ENCODE peak calls at places on chromosomes 12 and 14, in ten cellular contexts. One of them, this sample, is unnamed.

GRCh38 chr12:45726594-45727300 is 2.8 kb upstream of the ARID2 start:
- DNase-seq in heart left ventricle: peak
- DNase-seq in BE2C: peak
- DNase-seq in fibroblast of pulmonary artery: peak
- DNase-seq in fibroblast of the aortic adventitia: peak
- DNase-seq in cardiac fibroblast: peak
- DNase-seq in thoracic aorta: no peak
- DNase-seq in AG04450: no peak
- DNase-seq in IMR-90: peak
- DNase-seq in tibial artery: peak
- DNase-seq in this sample: no peak

GRCh38 chr14:74472590-74472989 is 20.5 kb downstream of the NPC2 start:
- DNase-seq in fibroblast of the aortic adventitia: no peak
- DNase-seq in cardiac fibroblast: no peak
- DNase-seq in fibroblast of pulmonary artery: no peak
- DNase-seq in thoracic aorta: no peak
- DNase-seq in AG04450: no peak
- DNase-seq in BE2C: no peak
- DNase-seq in IMR-90: no peak
- DNase-seq in heart left ventricle: no peak
- DNase-seq in tibial artery: no peak
- DNase-seq in this sample: no peak

GRCh38 chr12:34398366-34398705 is 376.0 kb downstream of the ALG10 start:
- DNase-seq in tibial artery: peak
- DNase-seq in IMR-90: no peak
- DNase-seq in BE2C: peak
- DNase-seq in fibroblast of pulmonary artery: no peak
- DNase-seq in AG04450: no peak
- DNase-seq in cardiac fibroblast: no peak
- DNase-seq in fibroblast of the aortic adventitia: no peak
- DNase-seq in heart left ventricle: no peak
- DNase-seq in thoracic aorta: no peak
- DNase-seq in this sample: no peak

GRCh38 chr14:65774041-65774440 is 361.5 kb downstream of the FUT8 start:
- DNase-seq in fibroblast of pulmonary artery: no peak
- DNase-seq in AG04450: no peak
- DNase-seq in IMR-90: no peak
- DNase-seq in thoracic aorta: no peak
- DNase-seq in tibial artery: no peak
- DNase-seq in heart left ventricle: no peak
- DNase-seq in BE2C: no peak
- DNase-seq in fibroblast of the aortic adventitia: no peak
- DNase-seq in cardiac fibroblast: no peak
- DNase-seq in this sample: no peak

GRCh38 chr14:22319526-22320352 is 269.3 kb downstream of the DAD1 start:
- DNase-seq in heart left ventricle: peak
- DNase-seq in thoracic aorta: peak
- DNase-seq in tibial artery: peak
- DNase-seq in AG04450: no peak
- DNase-seq in cardiac fibroblast: peak
- DNase-seq in IMR-90: peak
- DNase-seq in fibroblast of pulmonary artery: peak
- DNase-seq in fibroblast of the aortic adventitia: peak
- DNase-seq in BE2C: peak
- DNase-seq in this sample: peak

GRCh38 chr14:67886221-67886620 is 66.6 kb downstream of the RAD51B start:
- DNase-seq in BE2C: no peak
- DNase-seq in fibroblast of the aortic adventitia: no peak
- DNase-seq in cardiac fibroblast: no peak
- DNase-seq in IMR-90: no peak
- DNase-seq in heart left ventricle: no peak
- DNase-seq in fibroblast of pulmonary artery: no peak
- DNase-seq in tibial artery: no peak
- DNase-seq in thoracic aorta: no peak
- DNase-seq in AG04450: no peak
- DNase-seq in this sample: no peak

GRCh38 chr12:112256780-112257179 is 125.5 kb downstream of the HECTD4 start:
- DNase-seq in cardiac fibroblast: no peak
- DNase-seq in BE2C: no peak
- DNase-seq in heart left ventricle: no peak
- DNase-seq in fibroblast of the aortic adventitia: no peak
- DNase-seq in thoracic aorta: no peak
- DNase-seq in AG04450: no peak
- DNase-seq in tibial artery: no peak
- DNase-seq in fibroblast of pulmonary artery: no peak
- DNase-seq in IMR-90: no peak
- DNase-seq in this sample: no peak

GRCh38 chr12:53816360-53817020 is 64.7 kb upstream of the CISTR start:
- DNase-seq in AG04450: no peak
- DNase-seq in heart left ventricle: no peak
- DNase-seq in IMR-90: no peak
- DNase-seq in tibial artery: no peak
- DNase-seq in cardiac fibroblast: no peak
- DNase-seq in thoracic aorta: no peak
- DNase-seq in fibroblast of pulmonary artery: no peak
- DNase-seq in BE2C: no peak
- DNase-seq in fibroblast of the aortic adventitia: no peak
- DNase-seq in this sample: no peak

GRCh38 chr14:69657961-69658360 is 46.6 kb downstream of the SUSD6 start:
- DNase-seq in AG04450: no peak
- DNase-seq in BE2C: no peak
- DNase-seq in heart left ventricle: no peak
- DNase-seq in IMR-90: peak
- DNase-seq in fibroblast of pulmonary artery: peak
- DNase-seq in cardiac fibroblast: peak
- DNase-seq in tibial artery: no peak
- DNase-seq in fibroblast of the aortic adventitia: peak
- DNase-seq in thoracic aorta: no peak
- DNase-seq in this sample: peak

GRCh38 chr12:127455347-127456265 is 811.4 kb upstream of the TMEM132C start:
- DNase-seq in thoracic aorta: no peak
- DNase-seq in fibroblast of the aortic adventitia: no peak
- DNase-seq in cardiac fibroblast: no peak
- DNase-seq in BE2C: no peak
- DNase-seq in heart left ventricle: no peak
- DNase-seq in IMR-90: no peak
- DNase-seq in fibroblast of pulmonary artery: no peak
- DNase-seq in AG04450: no peak
- DNase-seq in tibial artery: no peak
- DNase-seq in this sample: no peak

GRCh38 chr12:102043928-102044327 is 17.9 kb downstream of the WASHC3 start:
- DNase-seq in AG04450: no peak
- DNase-seq in cardiac fibroblast: no peak
- DNase-seq in fibroblast of the aortic adventitia: no peak
- DNase-seq in IMR-90: no peak
- DNase-seq in fibroblast of pulmonary artery: no peak
- DNase-seq in heart left ventricle: no peak
- DNase-seq in tibial artery: no peak
- DNase-seq in BE2C: no peak
- DNase-seq in thoracic aorta: no peak
- DNase-seq in this sample: no peak

DNA sequence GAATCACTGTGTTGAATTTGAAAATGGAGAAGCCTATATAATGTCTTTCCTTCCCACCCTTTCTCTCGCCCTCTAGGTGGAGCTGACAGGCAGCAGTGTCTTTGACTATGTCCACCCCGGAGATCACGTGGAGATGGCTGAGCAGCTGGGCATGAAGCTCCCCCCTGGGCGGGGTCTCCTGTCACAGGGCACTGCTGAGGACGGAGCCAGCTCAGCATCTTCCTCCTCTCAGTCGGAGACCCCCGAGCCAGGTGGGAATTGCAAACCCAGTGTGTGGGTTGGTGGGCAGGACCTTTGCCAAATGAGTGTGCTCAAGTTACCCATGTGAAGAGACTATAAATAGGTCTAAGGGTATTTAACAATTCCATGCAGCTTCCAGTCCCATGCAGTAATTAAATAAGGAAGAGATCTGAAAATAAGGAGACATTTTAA is 274.7 kb downstream of the EGLN3 start:
- DNase-seq in fibroblast of pulmonary artery: peak
- DNase-seq in fibroblast of the aortic adventitia: peak
- DNase-seq in cardiac fibroblast: peak
- DNase-seq in thoracic aorta: no peak
- DNase-seq in tibial artery: no peak
- DNase-seq in BE2C: peak
- DNase-seq in AG04450: no peak
- DNase-seq in IMR-90: no peak
- DNase-seq in heart left ventricle: peak
- DNase-seq in this sample: peak
- TF ChIP-seq CTCF in fibroblast of pulmonary artery: peak
- TF ChIP-seq CTCF in fibroblast of the aortic adventitia: peak
- TF ChIP-seq CTCF in cardiac fibroblast: peak
- TF ChIP-seq CTCF in thoracic aorta: no peak
- TF ChIP-seq CTCF in tibial artery: no peak
- TF ChIP-seq CTCF in BE2C: peak
- TF ChIP-seq CTCF in AG04450: peak
- TF ChIP-seq CTCF in IMR-90: no peak
- TF ChIP-seq CTCF in heart left ventricle: peak
- TF ChIP-seq CTCF in this sample: no peak

GRCh38 chr14:85532981-85533820 is 3.3 kb downstream of the FLRT2 start:
- DNase-seq in fibroblast of the aortic adventitia: peak
- DNase-seq in tibial artery: peak
- DNase-seq in fibroblast of pulmonary artery: peak
- DNase-seq in AG04450: no peak
- DNase-seq in thoracic aorta: no peak
- DNase-seq in heart left ventricle: peak
- DNase-seq in cardiac fibroblast: peak
- DNase-seq in BE2C: no peak
- DNase-seq in IMR-90: peak
- DNase-seq in this sample: peak

GRCh38 chr14:85530626-85531025 is 682 bp downstream of the FLRT2 start:
- DNase-seq in fibroblast of pulmonary artery: no peak
- DNase-seq in BE2C: no peak
- DNase-seq in thoracic aorta: no peak
- DNase-seq in cardiac fibroblast: no peak
- DNase-seq in tibial artery: no peak
- DNase-seq in fibroblast of the aortic adventitia: no peak
- DNase-seq in heart left ventricle: no peak
- DNase-seq in IMR-90: no peak
- DNase-seq in AG04450: no peak
- DNase-seq in this sample: no peak

GRCh38 chr14:85532570-85532969 is 2.6 kb downstream of the FLRT2 start:
- DNase-seq in heart left ventricle: no peak
- DNase-seq in BE2C: no peak
- DNase-seq in IMR-90: no peak
- DNase-seq in cardiac fibroblast: no peak
- DNase-seq in thoracic aorta: no peak
- DNase-seq in fibroblast of pulmonary artery: no peak
- DNase-seq in AG04450: no peak
- DNase-seq in tibial artery: no peak
- DNase-seq in fibroblast of the aortic adventitia: no peak
- DNase-seq in this sample: no peak

GRCh38 chr14:85531141-85531593 is 1.2 kb downstream of the FLRT2 start:
- DNase-seq in thoracic aorta: no peak
- DNase-seq in heart left ventricle: peak
- DNase-seq in AG04450: no peak
- DNase-seq in tibial artery: no peak
- DNase-seq in fibroblast of the aortic adventitia: peak
- DNase-seq in cardiac fibroblast: peak
- DNase-seq in fibroblast of pulmonary artery: peak
- DNase-seq in IMR-90: peak
- DNase-seq in BE2C: no peak
- DNase-seq in this sample: peak

GRCh38 chr14:85531594-85532391 is 1.8 kb downstream of the FLRT2 start:
- DNase-seq in heart left ventricle: peak
- DNase-seq in BE2C: peak
- DNase-seq in fibroblast of pulmonary artery: peak
- DNase-seq in cardiac fibroblast: peak
- DNase-seq in fibroblast of the aortic adventitia: peak
- DNase-seq in IMR-90: peak
- DNase-seq in AG04450: no peak
- DNase-seq in tibial artery: peak
- DNase-seq in thoracic aorta: no peak
- DNase-seq in this sample: peak
- TF ChIP-seq CTCF in heart left ventricle: no peak
- TF ChIP-seq CTCF in BE2C: no peak
- TF ChIP-seq CTCF in fibroblast of pulmonary artery: peak
- TF ChIP-seq CTCF in cardiac fibroblast: peak
- TF ChIP-seq CTCF in fibroblast of the aortic adventitia: peak
- TF ChIP-seq CTCF in IMR-90: peak
- TF ChIP-seq CTCF in AG04450: peak
- TF ChIP-seq CTCF in tibial artery: no peak
- TF ChIP-seq CTCF in thoracic aorta: no peak
- TF ChIP-seq CTCF in this sample: peak

GRCh38 chr14:101583709-101584048 is 22.4 kb downstream of the DIO3 start:
- DNase-seq in cardiac fibroblast: no peak
- DNase-seq in IMR-90: no peak
- DNase-seq in heart left ventricle: no peak
- DNase-seq in tibial artery: no peak
- DNase-seq in thoracic aorta: no peak
- DNase-seq in AG04450: no peak
- DNase-seq in fibroblast of pulmonary artery: no peak
- DNase-seq in fibroblast of the aortic adventitia: no peak
- DNase-seq in BE2C: no peak
- DNase-seq in this sample: no peak

GRCh38 chr14:101583006-101583708 is 21.9 kb downstream of the DIO3 start:
- DNase-seq in tibial artery: no peak
- DNase-seq in heart left ventricle: peak
- DNase-seq in BE2C: no peak
- DNase-seq in fibroblast of the aortic adventitia: no peak
- DNase-seq in AG04450: no peak
- DNase-seq in thoracic aorta: no peak
- DNase-seq in fibroblast of pulmonary artery: no peak
- DNase-seq in cardiac fibroblast: no peak
- DNase-seq in IMR-90: no peak
- DNase-seq in this sample: no peak

GRCh38 chr14:101579372-101580080 is 18.2 kb downstream of the DIO3 start:
- DNase-seq in IMR-90: no peak
- DNase-seq in cardiac fibroblast: no peak
- DNase-seq in tibial artery: no peak
- DNase-seq in heart left ventricle: no peak
- DNase-seq in fibroblast of pulmonary artery: no peak
- DNase-seq in AG04450: no peak
- DNase-seq in fibroblast of the aortic adventitia: no peak
- DNase-seq in BE2C: no peak
- DNase-seq in thoracic aorta: no peak
- DNase-seq in this sample: no peak

GRCh38 chr14:101582294-101582693 is 21.0 kb downstream of the DIO3 start:
- DNase-seq in BE2C: no peak
- DNase-seq in thoracic aorta: no peak
- DNase-seq in fibroblast of the aortic adventitia: no peak
- DNase-seq in AG04450: no peak
- DNase-seq in fibroblast of pulmonary artery: no peak
- DNase-seq in IMR-90: no peak
- DNase-seq in heart left ventricle: peak
- DNase-seq in tibial artery: no peak
- DNase-seq in cardiac fibroblast: no peak
- DNase-seq in this sample: no peak

GRCh38 chr14:101581806-101582205 is 20.5 kb downstream of the DIO3 start:
- DNase-seq in tibial artery: no peak
- DNase-seq in fibroblast of the aortic adventitia: no peak
- DNase-seq in cardiac fibroblast: no peak
- DNase-seq in thoracic aorta: no peak
- DNase-seq in AG04450: no peak
- DNase-seq in IMR-90: no peak
- DNase-seq in BE2C: no peak
- DNase-seq in fibroblast of pulmonary artery: no peak
- DNase-seq in heart left ventricle: peak
- DNase-seq in this sample: no peak
- TF ChIP-seq CTCF in tibial artery: no peak
- TF ChIP-seq CTCF in fibroblast of the aortic adventitia: no peak
- TF ChIP-seq CTCF in cardiac fibroblast: no peak
- TF ChIP-seq CTCF in thoracic aorta: no peak
- TF ChIP-seq CTCF in AG04450: no peak
- TF ChIP-seq CTCF in IMR-90: no peak
- TF ChIP-seq CTCF in BE2C: no peak
- TF ChIP-seq CTCF in fibroblast of pulmonary artery: no peak
- TF ChIP-seq CTCF in heart left ventricle: no peak
- TF ChIP-seq CTCF in this sample: no peak

GRCh38 chr14:77143071-77143470 is 1.5 kb upstream of the ZDHHC22 start:
- DNase-seq in BE2C: peak
- DNase-seq in AG04450: no peak
- DNase-seq in fibroblast of pulmonary artery: no peak
- DNase-seq in cardiac fibroblast: no peak
- DNase-seq in thoracic aorta: no peak
- DNase-seq in tibial artery: no peak
- DNase-seq in IMR-90: no peak
- DNase-seq in fibroblast of the aortic adventitia: no peak
- DNase-seq in heart left ventricle: no peak
- DNase-seq in this sample: no peak
- TF ChIP-seq CTCF in BE2C: no peak
- TF ChIP-seq CTCF in AG04450: no peak
- TF ChIP-seq CTCF in fibroblast of pulmonary artery: no peak
- TF ChIP-seq CTCF in cardiac fibroblast: no peak
- TF ChIP-seq CTCF in thoracic aorta: no peak
- TF ChIP-seq CTCF in tibial artery: no peak
- TF ChIP-seq CTCF in IMR-90: no peak
- TF ChIP-seq CTCF in fibroblast of the aortic adventitia: no peak
- TF ChIP-seq CTCF in heart left ventricle: no peak
- TF ChIP-seq CTCF in this sample: no peak